ENCODE peak calls at places on chromosomes 16 and 17, in eight cellular contexts. One of them, this sample, is unnamed.

GRCh38 chr16:50752481-50753235 is 10.8 kb downstream of the CYLD start:
- DNase-seq in GM06990: no peak
- DNase-seq in CD8-positive, alpha-beta T cell: no peak
- DNase-seq in HepG2: no peak
- DNase-seq in fibroblast of the aortic adventitia: no peak
- DNase-seq in AG04450: no peak
- DNase-seq in astrocyte of the spinal cord: no peak
- DNase-seq in fibroblast of mammary gland: no peak
- DNase-seq in this sample: no peak

GRCh38 chr16:30644334-30644830 is 6.4 kb upstream of the PRR14 start:
- DNase-seq in CD8-positive, alpha-beta T cell: no peak
- DNase-seq in HepG2: no peak
- DNase-seq in fibroblast of the aortic adventitia: no peak
- DNase-seq in fibroblast of mammary gland: no peak
- DNase-seq in astrocyte of the spinal cord: no peak
- DNase-seq in GM06990: no peak
- DNase-seq in AG04450: no peak
- DNase-seq in this sample: no peak

GRCh38 chr17:78667091-78667490 is 89.9 kb upstream of the DNAH17 start:
- DNase-seq in fibroblast of the aortic adventitia: no peak
- DNase-seq in GM06990: no peak
- DNase-seq in HepG2: no peak
- DNase-seq in CD8-positive, alpha-beta T cell: no peak
- DNase-seq in AG04450: no peak
- DNase-seq in astrocyte of the spinal cord: no peak
- DNase-seq in fibroblast of mammary gland: no peak
- DNase-seq in this sample: no peak

GRCh38 chr17:64130559-64131001 is 636 bp upstream of the ERN1 start:
- DNase-seq in GM06990: no peak
- DNase-seq in fibroblast of the aortic adventitia: peak
- DNase-seq in AG04450: no peak
- DNase-seq in CD8-positive, alpha-beta T cell: peak
- DNase-seq in HepG2: no peak
- DNase-seq in astrocyte of the spinal cord: no peak
- DNase-seq in fibroblast of mammary gland: peak
- DNase-seq in this sample: no peak

GRCh38 chr16:8776193-8776592 is 21.2 kb downstream of the TMEM186 start:
- DNase-seq in fibroblast of the aortic adventitia: no peak
- DNase-seq in fibroblast of mammary gland: no peak
- DNase-seq in AG04450: no peak
- DNase-seq in GM06990: no peak
- DNase-seq in HepG2: no peak
- DNase-seq in CD8-positive, alpha-beta T cell: no peak
- DNase-seq in astrocyte of the spinal cord: no peak
- DNase-seq in this sample: peak

GRCh38 chr17:74873874-74874614 is 1.2 kb upstream of the FDXR start:
- DNase-seq in GM06990: no peak
- DNase-seq in astrocyte of the spinal cord: no peak
- DNase-seq in AG04450: no peak
- DNase-seq in CD8-positive, alpha-beta T cell: no peak
- DNase-seq in fibroblast of the aortic adventitia: no peak
- DNase-seq in HepG2: peak
- DNase-seq in fibroblast of mammary gland: no peak
- DNase-seq in this sample: no peak

GRCh38 chr17:54559883-54560282 is 340.8 kb upstream of the TOM1L1 start:
- DNase-seq in CD8-positive, alpha-beta T cell: no peak
- DNase-seq in AG04450: no peak
- DNase-seq in fibroblast of the aortic adventitia: no peak
- DNase-seq in astrocyte of the spinal cord: no peak
- DNase-seq in HepG2: no peak
- DNase-seq in fibroblast of mammary gland: no peak
- DNase-seq in GM06990: no peak
- DNase-seq in this sample: no peak

GRCh38 chr17:77809814-77810213 is 148.7 kb upstream of the TNRC6C start:
- DNase-seq in AG04450: no peak
- DNase-seq in fibroblast of the aortic adventitia: no peak
- DNase-seq in HepG2: no peak
- DNase-seq in CD8-positive, alpha-beta T cell: no peak
- DNase-seq in GM06990: no peak
- DNase-seq in astrocyte of the spinal cord: no peak
- DNase-seq in fibroblast of mammary gland: no peak
- DNase-seq in this sample: no peak

GRCh38 chr16:19235886-19236285 is 49.6 kb upstream of the CLEC19A start:
- DNase-seq in fibroblast of mammary gland: no peak
- DNase-seq in astrocyte of the spinal cord: no peak
- DNase-seq in GM06990: no peak
- DNase-seq in AG04450: no peak
- DNase-seq in CD8-positive, alpha-beta T cell: no peak
- DNase-seq in HepG2: no peak
- DNase-seq in fibroblast of the aortic adventitia: no peak
- DNase-seq in this sample: peak

GRCh38 chr16:46801428-46802049 is 29.4 kb downstream of the C16orf87 start:
- DNase-seq in CD8-positive, alpha-beta T cell: no peak
- DNase-seq in AG04450: no peak
- DNase-seq in fibroblast of the aortic adventitia: peak
- DNase-seq in astrocyte of the spinal cord: peak
- DNase-seq in HepG2: peak
- DNase-seq in GM06990: no peak
- DNase-seq in fibroblast of mammary gland: peak
- DNase-seq in this sample: peak

GRCh38 chr17:19311421-19312215 is 50.9 kb downstream of the B9D1 start:
- DNase-seq in astrocyte of the spinal cord: peak
- DNase-seq in fibroblast of mammary gland: no peak
- DNase-seq in HepG2: no peak
- DNase-seq in GM06990: no peak
- DNase-seq in CD8-positive, alpha-beta T cell: no peak
- DNase-seq in AG04450: no peak
- DNase-seq in fibroblast of the aortic adventitia: peak
- DNase-seq in this sample: no peak

GRCh38 chr16:25066747-25067631 is 44.6 kb upstream of the LCMT1 start:
- DNase-seq in HepG2: peak
- DNase-seq in fibroblast of the aortic adventitia: peak
- DNase-seq in AG04450: no peak
- DNase-seq in CD8-positive, alpha-beta T cell: peak
- DNase-seq in fibroblast of mammary gland: peak
- DNase-seq in astrocyte of the spinal cord: peak
- DNase-seq in GM06990: peak
- DNase-seq in this sample: peak

GRCh38 chr17:67602974-67603373 is 114.8 kb upstream of the NOL11 start:
- DNase-seq in AG04450: no peak
- DNase-seq in HepG2: peak
- DNase-seq in fibroblast of mammary gland: peak
- DNase-seq in GM06990: peak
- DNase-seq in fibroblast of the aortic adventitia: peak
- DNase-seq in CD8-positive, alpha-beta T cell: peak
- DNase-seq in astrocyte of the spinal cord: peak
- DNase-seq in this sample: peak

GRCh38 chr17:16422416-16422815 is 7.0 kb downstream of the TRPV2 start:
- DNase-seq in fibroblast of mammary gland: no peak
- DNase-seq in GM06990: no peak
- DNase-seq in fibroblast of the aortic adventitia: no peak
- DNase-seq in HepG2: no peak
- DNase-seq in AG04450: no peak
- DNase-seq in astrocyte of the spinal cord: no peak
- DNase-seq in CD8-positive, alpha-beta T cell: no peak
- DNase-seq in this sample: no peak

GRCh38 chr17:82334622-82335394 is 1.2 kb upstream of the SECTM1 start:
- DNase-seq in CD8-positive, alpha-beta T cell: no peak
- DNase-seq in AG04450: no peak
- DNase-seq in fibroblast of the aortic adventitia: peak
- DNase-seq in fibroblast of mammary gland: no peak
- DNase-seq in astrocyte of the spinal cord: peak
- DNase-seq in GM06990: no peak
- DNase-seq in HepG2: no peak
- DNase-seq in this sample: peak

GRCh38 chr17:1082579-1082978 is 85.7 kb downstream of the TIMM22 start:
- DNase-seq in fibroblast of mammary gland: peak
- DNase-seq in astrocyte of the spinal cord: peak
- DNase-seq in GM06990: no peak
- DNase-seq in fibroblast of the aortic adventitia: peak
- DNase-seq in HepG2: no peak
- DNase-seq in CD8-positive, alpha-beta T cell: no peak
- DNase-seq in AG04450: no peak
- DNase-seq in this sample: peak

GRCh38 chr17:61583242-61583641 is 7.8 kb downstream of the NACA2 start:
- DNase-seq in AG04450: peak
- DNase-seq in GM06990: no peak
- DNase-seq in fibroblast of the aortic adventitia: peak
- DNase-seq in astrocyte of the spinal cord: peak
- DNase-seq in HepG2: peak
- DNase-seq in CD8-positive, alpha-beta T cell: no peak
- DNase-seq in fibroblast of mammary gland: peak
- DNase-seq in this sample: peak

GRCh38 chr16:82136956-82137818 is 32.8 kb downstream of the MPHOSPH6 start:
- DNase-seq in astrocyte of the spinal cord: peak
- DNase-seq in fibroblast of mammary gland: peak
- DNase-seq in fibroblast of the aortic adventitia: peak
- DNase-seq in GM06990: no peak
- DNase-seq in AG04450: no peak
- DNase-seq in HepG2: no peak
- DNase-seq in CD8-positive, alpha-beta T cell: no peak
- DNase-seq in this sample: no peak

GRCh38 chr17:8923762-8924161 is 41.7 kb downstream of the PIK3R5 start:
- DNase-seq in astrocyte of the spinal cord: no peak
- DNase-seq in HepG2: no peak
- DNase-seq in fibroblast of the aortic adventitia: no peak
- DNase-seq in GM06990: no peak
- DNase-seq in AG04450: no peak
- DNase-seq in CD8-positive, alpha-beta T cell: no peak
- DNase-seq in fibroblast of mammary gland: no peak
- DNase-seq in this sample: no peak

DNA sequence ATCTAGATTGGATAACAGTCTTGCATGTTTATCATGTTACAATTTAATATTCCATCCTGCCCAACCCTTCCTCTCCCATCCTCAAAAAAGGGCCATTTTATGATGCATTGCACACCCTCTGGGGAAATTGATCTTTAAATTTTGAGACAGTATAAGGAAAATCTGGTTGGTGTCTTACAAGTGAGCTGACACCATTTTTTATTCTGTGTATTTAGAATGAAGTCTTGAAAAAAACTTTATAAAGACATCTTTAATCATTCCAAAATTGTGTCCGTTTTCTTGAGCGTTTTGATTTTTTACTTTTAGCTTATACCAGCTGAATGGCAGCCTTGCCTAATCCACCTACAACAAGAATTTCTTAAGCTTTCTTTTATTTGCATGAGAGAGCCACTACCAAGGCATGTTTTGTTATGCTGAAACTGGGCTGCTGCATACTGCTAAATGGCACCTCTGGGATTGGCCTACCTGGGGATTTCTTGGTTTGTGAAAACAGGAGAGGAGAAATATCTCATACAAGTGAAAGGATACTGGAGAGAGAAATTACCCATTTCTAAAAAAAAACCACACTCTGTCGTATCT is 52.3 kb downstream of the TUBD1 start:
- DNase-seq in CD8-positive, alpha-beta T cell: no peak
- DNase-seq in GM06990: no peak
- DNase-seq in fibroblast of the aortic adventitia: peak
- DNase-seq in astrocyte of the spinal cord: peak
- DNase-seq in HepG2: no peak
- DNase-seq in fibroblast of mammary gland: peak
- DNase-seq in AG04450: no peak
- DNase-seq in this sample: peak
- H3K4me3 ChIP-seq in CD8-positive, alpha-beta T cell: peak
- H3K4me3 ChIP-seq in GM06990: peak
- H3K4me3 ChIP-seq in fibroblast of the aortic adventitia: peak
- H3K4me3 ChIP-seq in astrocyte of the spinal cord: peak
- H3K4me3 ChIP-seq in HepG2: peak
- H3K4me3 ChIP-seq in fibroblast of mammary gland: peak
- H3K4me3 ChIP-seq in AG04450: peak
- H3K4me3 ChIP-seq in this sample: peak

GRCh38 chr17:42548070-42548837 is 4.5 kb upstream of the HSD17B1 start:
- DNase-seq in fibroblast of mammary gland: no peak
- DNase-seq in GM06990: peak
- DNase-seq in AG04450: no peak
- DNase-seq in astrocyte of the spinal cord: peak
- DNase-seq in CD8-positive, alpha-beta T cell: peak
- DNase-seq in HepG2: no peak
- DNase-seq in fibroblast of the aortic adventitia: no peak
- DNase-seq in this sample: peak
- H3K4me3 ChIP-seq in fibroblast of mammary gland: no peak
- H3K4me3 ChIP-seq in GM06990: peak
- H3K4me3 ChIP-seq in AG04450: no peak
- H3K4me3 ChIP-seq in astrocyte of the spinal cord: peak
- H3K4me3 ChIP-seq in CD8-positive, alpha-beta T cell: peak
- H3K4me3 ChIP-seq in HepG2: no peak
- H3K4me3 ChIP-seq in fibroblast of the aortic adventitia: no peak
- H3K4me3 ChIP-seq in this sample: peak

GRCh38 chr16:85309656-85310587 is 197.7 kb upstream of the CIBAR2 start:
- DNase-seq in CD8-positive, alpha-beta T cell: no peak
- DNase-seq in fibroblast of mammary gland: no peak
- DNase-seq in GM06990: peak
- DNase-seq in HepG2: peak
- DNase-seq in fibroblast of the aortic adventitia: no peak
- DNase-seq in AG04450: no peak
- DNase-seq in astrocyte of the spinal cord: no peak
- DNase-seq in this sample: no peak
- H3K4me3 ChIP-seq in CD8-positive, alpha-beta T cell: peak
- H3K4me3 ChIP-seq in fibroblast of mammary gland: no peak
- H3K4me3 ChIP-seq in GM06990: no peak
- H3K4me3 ChIP-seq in HepG2: no peak
- H3K4me3 ChIP-seq in fibroblast of the aortic adventitia: no peak
- H3K4me3 ChIP-seq in AG04450: no peak
- H3K4me3 ChIP-seq in astrocyte of the spinal cord: no peak
- H3K4me3 ChIP-seq in this sample: no peak

DNA sequence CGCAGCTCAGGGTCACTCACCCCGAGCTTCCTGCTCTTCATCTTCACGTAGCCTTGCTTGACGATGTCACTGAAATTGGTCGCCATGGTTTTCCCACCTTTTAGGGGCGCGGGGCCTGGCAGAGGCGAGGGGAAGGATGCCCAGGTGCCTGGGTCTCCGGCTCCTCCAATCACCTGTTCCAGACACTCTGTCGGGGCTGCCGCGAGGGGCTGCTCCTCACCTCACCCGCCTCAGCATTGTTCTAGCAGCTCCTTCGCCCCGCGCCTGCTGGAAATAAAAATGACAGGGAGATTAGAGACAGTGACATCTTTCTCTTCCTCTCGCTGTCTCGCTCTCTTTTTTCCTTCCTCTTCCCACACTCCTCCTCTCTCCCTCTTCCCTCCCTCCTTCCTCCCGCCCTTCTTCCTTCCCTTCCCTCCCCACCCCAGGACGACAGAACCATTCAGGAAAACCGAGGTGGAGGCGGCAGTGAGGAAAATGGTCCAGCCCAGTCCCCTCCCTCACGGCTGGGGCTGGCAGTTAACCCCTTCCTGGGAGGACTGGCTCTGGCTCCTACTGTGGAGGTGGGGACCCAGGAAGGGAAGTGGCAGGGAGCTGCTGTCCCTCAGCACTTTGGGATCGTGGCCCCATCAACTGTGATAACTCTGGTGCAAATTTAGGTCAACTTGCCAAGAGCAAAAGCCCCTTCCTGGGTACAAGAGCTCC is 6.7 kb downstream of the DOK4 start:
- DNase-seq in fibroblast of mammary gland: peak
- DNase-seq in AG04450: no peak
- DNase-seq in GM06990: no peak
- DNase-seq in HepG2: peak
- DNase-seq in fibroblast of the aortic adventitia: peak
- DNase-seq in astrocyte of the spinal cord: peak
- DNase-seq in CD8-positive, alpha-beta T cell: no peak
- DNase-seq in this sample: peak
- H3K4me3 ChIP-seq in fibroblast of mammary gland: peak
- H3K4me3 ChIP-seq in AG04450: peak
- H3K4me3 ChIP-seq in GM06990: no peak
- H3K4me3 ChIP-seq in HepG2: peak
- H3K4me3 ChIP-seq in fibroblast of the aortic adventitia: peak
- H3K4me3 ChIP-seq in astrocyte of the spinal cord: peak
- H3K4me3 ChIP-seq in CD8-positive, alpha-beta T cell: no peak
- H3K4me3 ChIP-seq in this sample: peak